ENCODE peak calls at places on chromosomes 4 and X, in seven cellular contexts. G is neuronal stem cell; Q is CD8-positive, alpha-beta T cell; P is fibroblast of lung; A is CD4-positive, alpha-beta memory T cell; K is PC-3; N is ovary. T is an unnamed sample.

GRCh38 chr4:59818656-59819055 is 1381.5 kb upstream of the ADGRL3 start:
- DNase-seq in G (no peak), Q (no peak), P (peak; percentile 6), A (no peak), K (peak; percentile 46), N (no peak), T (no peak)

GRCh38 chrX:148600581-148600980 is 100.2 kb downstream of the AFF2 start:
- DNase-seq in G (no peak), Q (no peak), P (no peak), A (no peak), K (no peak), N (no peak), T (no peak)

GRCh38 chr4:121709766-121710405 is 13.1 kb upstream of the ANXA5 start:
- DNase-seq in G (no peak), Q (no peak), P (no peak), A (no peak), K (peak; percentile 30), N (no peak), T (no peak)

GRCh38 chr4:181645489-181645888 is 597.7 kb upstream of the TENM3 start:
- DNase-seq in G (no peak), Q (no peak), P (no peak), A (no peak), K (no peak), N (no peak), T (no peak)

GRCh38 chr4:77187231-77187630 is 30.2 kb downstream of the CCNG2 start:
- DNase-seq in G (no peak), Q (no peak), P (no peak), A (no peak), K (no peak), N (no peak), T (no peak)

GRCh38 chrX:150759568-150760416 is 66.6 kb downstream of the MTMR1 start:
- DNase-seq in G (no peak), Q (no peak), P (no peak), A (no peak), K (no peak), N (no peak), T (no peak)

GRCh38 chr4:72592076-72592475 is 23.1 kb upstream of the ADAMTS3 start:
- DNase-seq in G (no peak), Q (no peak), P (no peak), A (no peak), K (no peak), N (no peak), T (no peak)

GRCh38 chr4:163764569-163764968 is 270.1 kb downstream of the TMA16 start:
- DNase-seq in G (no peak), Q (no peak), P (no peak), A (no peak), K (peak; percentile 52), N (no peak), T (no peak)

GRCh38 chr4:128802680-128803628 is 6.5 kb upstream of the JADE1 start:
- DNase-seq in G (no peak), Q (no peak), P (no peak), A (peak; percentile 19), K (no peak), N (no peak), T (no peak)

GRCh38 chr4:157012296-157012695 is 40.7 kb upstream of the PDGFC start:
- DNase-seq in G (no peak), Q (no peak), P (no peak), A (no peak), K (no peak), N (no peak), T (no peak)

GRCh38 chr4:185839204-185839712 is 27.3 kb upstream of the SORBS2 start:
- DNase-seq in G (peak; percentile 71), Q (no peak), P (peak; percentile 95), A (no peak), K (peak; percentile 89), N (peak; percentile 44), T (no peak)

GRCh38 chr4:185771696-185772390 is 40.2 kb downstream of the SORBS2 start:
- DNase-seq in G (no peak), Q (no peak), P (no peak), A (no peak), K (no peak), N (no peak), T (no peak)

GRCh38 chr4:136562842-136563241 is 969.5 kb downstream of the PCDH18 start:
- DNase-seq in G (no peak), Q (no peak), P (peak; percentile 49), A (no peak), K (no peak), N (no peak), T (no peak)

GRCh38 chr4:128394778-128395177 is 107.2 kb upstream of the PGRMC2 start:
- DNase-seq in G (no peak), Q (no peak), P (no peak), A (no peak), K (no peak), N (no peak), T (no peak)

GRCh38 chr4:180675368-180675675 is 1567.9 kb upstream of the TENM3 start:
- DNase-seq in G (no peak), Q (no peak), P (no peak), A (no peak), K (no peak), N (no peak), T (no peak)

GRCh38 chr4:76316131-76316530 is 9.6 kb downstream of the STBD1 start:
- DNase-seq in G (no peak), Q (no peak), P (no peak), A (no peak), K (no peak), N (no peak), T (no peak)

GRCh38 chr4:73776363-73776762 is 36.0 kb downstream of the CXCL8 start:
- DNase-seq in G (no peak), Q (no peak), P (peak; percentile 94), A (no peak), K (peak; percentile 48), N (peak; percentile 37), T (no peak)

GRCh38 chr4:169634975-169635374 is 14.6 kb downstream of the CLCN3 start:
- DNase-seq in G (no peak), Q (no peak), P (no peak), A (no peak), K (peak; percentile 87), N (no peak), T (no peak)

GRCh38 chr4:93776386-93777080 is 52.0 kb upstream of the ATOH1 start:
- DNase-seq in G (no peak), Q (no peak), P (peak; percentile 68), A (no peak), K (peak; percentile 64), N (no peak), T (no peak)

GRCh38 chr4:23921993-23922392 is 32.1 kb upstream of the PPARGC1A start:
- DNase-seq in G (no peak), Q (no peak), P (no peak), A (no peak), K (no peak), N (no peak), T (no peak)

GRCh38 chr4:23922535-23923115 is 32.8 kb upstream of the PPARGC1A start:
- DNase-seq in G (no peak), Q (no peak), P (no peak), A (no peak), K (no peak), N (no peak), T (no peak)

GRCh38 chr4:23924556-23924955 is 34.7 kb upstream of the PPARGC1A start:
- DNase-seq in G (no peak), Q (no peak), P (no peak), A (no peak), K (no peak), N (no peak), T (no peak)

GRCh38 chr4:23923141-23923540 is 33.3 kb upstream of the PPARGC1A start:
- DNase-seq in G (no peak), Q (no peak), P (no peak), A (no peak), K (no peak), N (no peak), T (no peak)

GRCh38 chr4:23923840-23924239 is 34.0 kb upstream of the PPARGC1A start:
- DNase-seq in G (no peak), Q (no peak), P (no peak), A (no peak), K (no peak), N (no peak), T (no peak)
- H3K27ac ChIP-seq in G (no peak overlapping the region), Q (no peak overlapping the region), P (no peak overlapping the region), A (no peak overlapping the region), K (no peak overlapping the region), N (no peak overlapping the region), T (no peak overlapping the region)

DNA sequence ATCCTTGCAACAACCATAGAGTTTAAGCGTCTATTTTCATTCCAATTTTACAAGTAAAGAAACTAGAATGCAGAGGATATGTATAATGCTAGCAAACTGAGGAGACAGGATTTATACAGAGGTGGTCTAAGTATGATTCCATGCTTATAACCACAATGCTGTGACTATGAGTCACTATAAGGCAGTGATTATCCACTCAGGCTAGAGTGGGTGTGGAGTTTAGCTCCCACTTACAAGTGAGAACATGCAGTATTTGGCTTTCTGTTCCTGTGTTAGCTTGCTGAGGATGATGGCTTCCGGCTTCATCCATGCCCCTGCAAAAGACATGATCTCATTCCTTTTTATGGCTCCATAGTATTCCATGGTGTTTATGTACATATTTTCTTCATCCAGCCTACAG is 41.6 kb upstream of the EDA2R start:
- DNase-seq in G (no peak), Q (no peak), P (no peak), A (no peak), K (no peak), N (no peak), T (no peak)
- H3K27ac ChIP-seq in G (no peak overlapping the region), Q (no peak overlapping the region), P (no peak overlapping the region), A (no peak overlapping the region), K (no peak overlapping the region), N (no peak overlapping the region), T (no peak overlapping the region)

GRCh38 chr4:4268753-4269152 is 20.7 kb upstream of the TMEM128 start:
- DNase-seq in G (no peak), Q (no peak), P (no peak), A (no peak), K (no peak), N (no peak), T (no peak)

GRCh38 chr4:4270529-4270928 is 19.4 kb downstream of the LYAR start:
- DNase-seq in G (no peak), Q (no peak), P (no peak), A (peak; percentile 10), K (peak; percentile 26), N (no peak), T (no peak)

GRCh38 chr4:4269856-4270255 is 20.1 kb downstream of the LYAR start:
- DNase-seq in G (no peak), Q (no peak), P (peak; percentile 17), A (peak; percentile 53), K (peak; percentile 38), N (no peak), T (no peak)

GRCh38 chr4:4267981-4268380 is 20.0 kb upstream of the TMEM128 start:
- DNase-seq in G (no peak), Q (no peak), P (no peak), A (no peak), K (no peak), N (no peak), T (no peak)

DNA sequence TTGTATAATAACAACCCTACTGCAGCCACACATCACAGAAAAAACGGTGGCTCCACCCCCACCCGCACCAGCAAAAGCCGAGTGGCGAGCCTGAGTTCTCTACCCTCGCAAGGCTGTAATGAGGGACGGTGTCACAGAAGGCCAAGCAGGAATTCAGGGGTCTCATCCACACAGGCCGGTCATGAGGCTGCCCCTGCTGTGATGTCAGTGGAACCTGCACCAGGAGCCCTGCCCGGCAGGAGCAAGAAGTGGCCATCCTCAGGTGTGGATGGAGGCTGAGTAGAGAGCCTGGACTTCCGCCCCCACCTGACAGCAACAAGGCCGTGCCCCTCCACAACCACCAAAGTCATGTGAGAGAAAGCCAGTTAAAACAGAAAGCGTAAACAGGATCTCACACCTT is 20.6 kb downstream of the LYAR start:
- DNase-seq in G (no peak), Q (peak; percentile 29), P (no peak), A (peak; percentile 67), K (no peak), N (no peak), T (peak; percentile 33)
- H3K27ac ChIP-seq in G (no peak overlapping the region), Q (peak overlapping the region; percentile 81), P (no peak overlapping the region), A (peak overlapping the region; percentile 76), K (peak overlapping the region; percentile 18), N (no peak overlapping the region), T (peak overlapping the region; percentile 53)

GRCh38 chr4:99722662-99723061 is 65.0 kb upstream of the C4orf54 start:
- DNase-seq in G (no peak), Q (no peak), P (no peak), A (no peak), K (no peak), N (no peak), T (no peak)
- H3K27ac ChIP-seq in G (no peak overlapping the region), Q (no peak overlapping the region), P (no peak overlapping the region), A (no peak overlapping the region), K (no peak overlapping the region), N (no peak overlapping the region), T (no peak overlapping the region)